ENCODE peak calls at places on chromosomes 1 and 21, in seven cellular contexts. S, W, Q, U, M, T and R are unnamed samples.
A peak's percentile ranks its signal among the peaks of the same experiment; 100 is the strongest.

GRCh38 chr1:54276617-54277450 is 76.9 kb downstream of the MRPL37 start:
- DNase-seq in S (no peak), M (no peak), T (peak; percentile 47), Q (no peak), W (no peak), U (no peak), R (no peak)

GRCh38 chr1:202005958-202006357 is 4.4 kb upstream of the ELF3 start:
- DNase-seq in Q (no peak), U (no peak), S (no peak), W (no peak), M (no peak), T (no peak), R (no peak)

GRCh38 chr1:94654919-94655318 is 113.4 kb upstream of the F3 start:
- DNase-seq in S (no peak), T (no peak), M (no peak), U (no peak), Q (no peak), W (no peak), R (no peak)

GRCh38 chr1:26335774-26336476 is 18.0 kb downstream of the CRYBG2 start:
- DNase-seq in M (no peak), T (no peak), S (no peak), Q (no peak), U (no peak), W (no peak), R (no peak)

GRCh38 chr1:18738617-18739016 is 108.0 kb downstream of the PAX7 start:
- DNase-seq in M (no peak), W (no peak), Q (no peak), S (no peak), U (no peak), T (no peak), R (no peak)

GRCh38 chr1:217270121-217270520 is 360.8 kb downstream of the GPATCH2 start:
- DNase-seq in T (no peak), U (no peak), W (no peak), Q (no peak), M (no peak), S (no peak), R (no peak)

GRCh38 chr1:164644774-164645634 is 86.0 kb downstream of the PBX1 start:
- DNase-seq in U (no peak), Q (no peak), S (no peak), M (peak; percentile 70), W (no peak), T (no peak), R (no peak)

GRCh38 chr1:248857201-248857600 is 1.7 kb downstream of the ZNF692 start:
- DNase-seq in Q (no peak), W (no peak), S (no peak), T (no peak), U (no peak), M (no peak), R (no peak)

GRCh38 chr21:26945916-26946315 is 21.0 kb downstream of the ADAMTS5 start:
- DNase-seq in T (peak; percentile 35), W (no peak), S (no peak), Q (peak; percentile 49), M (peak; percentile 12), U (no peak), R (peak; percentile 5)

GRCh38 chr1:21329209-21329844 is 39.1 kb upstream of the ECE1 start:
- DNase-seq in U (no peak), T (no peak), S (peak; percentile 81), W (no peak), M (no peak), Q (no peak), R (peak; percentile 91)

GRCh38 chr21:36985761-36986594 is 19.5 kb upstream of the HLCS start:
- DNase-seq in Q (no peak), M (no peak), W (no peak), S (no peak), U (no peak), T (no peak), R (no peak)

GRCh38 chr1:208159542-208160258 is 84.5 kb downstream of the PLXNA2 start:
- DNase-seq in S (no peak), Q (peak; percentile 79), M (peak; percentile 93), T (no peak), W (peak; percentile 75), U (no peak), R (no peak)

GRCh38 chr1:53134961-53135734 is 7.3 kb downstream of the SLC1A7 start:
- DNase-seq in Q (no peak), M (peak; percentile 87), T (no peak), U (no peak), S (peak; percentile 49), W (peak; percentile 85), R (peak; percentile 40)

GRCh38 chr1:49163041-49163440 is 386.4 kb upstream of the BEND5 start:
- DNase-seq in M (peak; percentile 90), T (no peak), S (no peak), Q (no peak), W (no peak), U (no peak), R (no peak)

GRCh38 chr1:10915594-10915993 is 96.9 kb upstream of the TARDBP start:
- DNase-seq in U (no peak), T (no peak), Q (no peak), W (no peak), M (no peak), S (no peak), R (no peak)

GRCh38 chr1:228837817-228838716 is 102.8 kb downstream of the RHOU start:
- DNase-seq in T (no peak), U (no peak), W (peak; percentile 79), Q (peak; percentile 77), S (peak; percentile 75), M (peak; percentile 94), R (peak; percentile 83)

GRCh38 chr1:243595527-243596206 is 254.4 kb downstream of the AKT3 start:
- DNase-seq in T (no peak), S (no peak), U (no peak), W (no peak), M (peak; percentile 76), Q (no peak), R (no peak)

GRCh38 chr1:98906361-98906760 is 98.3 kb downstream of the PLPPR5 start:
- DNase-seq in M (no peak), S (no peak), T (no peak), W (no peak), Q (no peak), U (no peak), R (no peak)

GRCh38 chr1:98903261-98903660 is 101.4 kb downstream of the PLPPR5 start:
- DNase-seq in U (no peak), T (no peak), S (no peak), W (no peak), Q (no peak), M (peak; percentile 83), R (no peak)

GRCh38 chr1:98906761-98907301 is 97.8 kb downstream of the PLPPR5 start:
- DNase-seq in T (no peak), M (no peak), U (no peak), S (no peak), W (no peak), Q (no peak), R (no peak)

GRCh38 chr1:98898901-98899300 is 105.8 kb downstream of the PLPPR5 start:
- DNase-seq in W (no peak), M (no peak), Q (no peak), S (no peak), U (no peak), T (no peak), R (no peak)

DNA sequence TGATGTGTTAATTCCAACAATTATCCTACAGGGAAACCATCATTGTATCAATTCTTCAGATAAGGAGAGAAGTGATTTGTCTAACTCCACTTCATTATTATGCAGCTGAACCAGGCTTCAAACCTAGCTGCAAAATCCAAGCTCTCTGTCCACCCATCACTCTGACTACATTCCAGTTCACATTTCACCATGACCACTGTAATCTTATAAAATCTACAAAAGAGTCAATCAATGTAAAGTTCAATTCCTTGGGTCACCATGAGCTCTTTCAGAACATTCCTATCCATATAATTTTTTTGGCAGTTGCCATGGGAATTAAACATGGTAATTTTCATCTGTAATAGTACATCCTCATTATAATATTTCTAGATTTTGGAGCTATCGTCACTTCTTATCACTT is 100.9 kb downstream of the PLPPR5 start:
- DNase-seq in M (peak; percentile 15), U (no peak), T (no peak), S (no peak), Q (no peak), W (no peak), R (no peak)
- H3K27me3 ChIP-seq in M (no peaks in the 10 kb centered on the region), U (no peaks in the 10 kb centered on the region), T (peaks cover 5% of the 10 kb centered on the region), S (no peaks in the 10 kb centered on the region), Q (no peaks in the 10 kb centered on the region), W (no peaks in the 10 kb centered on the region), R (no peaks in the 10 kb centered on the region)

GRCh38 chr1:63413394-63413793 is 46.0 kb downstream of the ALG6 start:
- DNase-seq in M (no peak), W (no peak), U (no peak), T (no peak), S (no peak), Q (no peak), R (no peak)
- TF ChIP-seq CTCF in M (no peak), W (no peak), U (no peak), T (no peak), S (no peak), Q (no peak), R (no peak)

GRCh38 chr1:110151175-110151715 is 951 bp downstream of the SLC6A17 start:
- DNase-seq in Q (no peak), S (no peak), W (no peak), M (no peak), U (no peak), T (no peak), R (no peak)

GRCh38 chr1:110148961-110149360 is 1.3 kb upstream of the SLC6A17 start:
- DNase-seq in W (no peak), U (no peak), M (no peak), T (no peak), Q (no peak), S (no peak), R (no peak)

GRCh38 chr1:110150330-110151174 is at the start of gene SLC6A17:
- DNase-seq in Q (no peak), U (no peak), W (peak; percentile 45), T (no peak), M (peak; percentile 59), S (no peak), R (no peak)

GRCh38 chr1:110153407-110153950 is 3.2 kb downstream of the SLC6A17 start:
- DNase-seq in M (no peak), S (no peak), W (no peak), T (no peak), Q (no peak), U (no peak), R (no peak)

DNA sequence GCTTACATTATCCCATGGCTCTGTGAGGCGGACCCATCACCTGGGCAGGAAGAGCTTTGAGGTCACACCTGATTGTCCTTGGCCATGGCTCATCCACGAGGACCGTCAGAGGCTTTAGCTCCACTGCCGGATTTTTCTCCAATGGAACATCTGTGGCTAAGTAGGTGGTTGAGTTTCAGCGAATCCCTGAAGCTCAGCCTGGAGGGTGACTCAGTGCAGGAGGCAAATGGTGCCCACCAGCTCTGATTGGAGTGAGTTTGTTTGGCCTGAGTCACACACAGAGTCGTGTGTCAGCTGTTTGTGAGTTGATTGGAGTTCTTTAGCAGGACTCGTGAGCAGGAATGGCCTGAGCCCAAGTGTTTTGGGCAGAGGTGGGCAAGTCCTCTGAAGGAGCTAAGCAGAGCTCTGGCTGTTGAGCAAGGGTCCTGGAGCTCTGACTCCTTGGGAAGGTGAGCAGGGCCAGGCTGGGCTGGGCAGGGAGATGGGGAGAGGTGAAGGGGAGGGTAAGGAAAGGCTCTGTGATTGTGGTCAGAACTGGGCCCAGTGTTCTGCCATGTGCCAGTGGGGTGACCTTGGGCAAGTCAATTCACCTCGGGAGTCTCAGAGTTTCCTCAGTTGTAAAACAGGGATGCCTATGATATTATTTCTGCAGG is 2.0 kb downstream of the SLC6A17 start:
- DNase-seq in U (no peak), Q (no peak), M (peak; percentile 55), W (no peak), S (no peak), T (no peak), R (no peak)
- H3K27me3 ChIP-seq in U (peaks cover 32% of the 10 kb centered on the region), Q (no peaks in the 10 kb centered on the region), M (peaks cover 7% of the 10 kb centered on the region), W (peaks cover 69% of the 10 kb centered on the region), S (peaks cover 100% of the 10 kb centered on the region), T (peaks cover 100% of the 10 kb centered on the region), R (no peaks in the 10 kb centered on the region)

GRCh38 chr1:66282343-66282852 is 251.6 kb upstream of the SGIP1 start:
- DNase-seq in Q (no peak), T (no peak), M (peak; percentile 91), W (no peak), U (no peak), S (peak; percentile 47), R (peak; percentile 10)
- TF ChIP-seq CTCF in Q (no peak), T (no peak), M (no peak), W (no peak), U (no peak), S (no peak), R (no peak)